ENCODE peak calls at places on chromosomes 12 and 14, in eight cellular contexts. Y, A, R, F, B, M, P and C are unnamed samples. For H3K4me1, the result is how much of the 10 kb centered on the place peaks cover.

GRCh38 chr12:107402041-107403022 is 283.3 kb upstream of the PWP1 start:
- DNase-seq in Y (no peak), B (peak), F (peak), P (peak), R (peak), M (no peak), A (no peak), C (peak)

GRCh38 chr12:75041481-75041880 is 168.2 kb downstream of the KCNC2 start:
- DNase-seq in M (no peak), F (no peak), R (no peak), B (no peak), P (no peak), Y (no peak), A (no peak), C (no peak)

GRCh38 chr12:52513736-52514135 is 6.5 kb downstream of the KRT5 start:
- DNase-seq in M (no peak), P (no peak), B (no peak), Y (no peak), F (no peak), A (no peak), R (no peak), C (no peak)

GRCh38 chr14:21109377-21110260 is 8.8 kb downstream of the TMEM253 start:
- DNase-seq in A (no peak), M (no peak), P (no peak), F (no peak), R (peak), B (no peak), Y (no peak), C (no peak)

GRCh38 chr12:6165418-6165817 is 34.8 kb upstream of the CD9 start:
- DNase-seq in B (no peak), R (no peak), Y (no peak), M (no peak), A (no peak), F (no peak), P (no peak), C (no peak)

GRCh38 chr14:50830932-50831703 is at the start of gene NIN:
- DNase-seq in M (peak), A (peak), P (peak), Y (peak), F (peak), B (peak), R (peak), C (peak)

GRCh38 chr12:93780115-93780641 is 103.0 kb downstream of the CRADD start:
- DNase-seq in M (no peak), R (no peak), Y (no peak), B (no peak), A (no peak), F (no peak), P (no peak), C (no peak)

GRCh38 chr12:131281016-131281415 is 327.3 kb downstream of the ADGRD1 start:
- DNase-seq in P (no peak), A (no peak), F (no peak), M (peak), R (no peak), Y (peak), B (no peak), C (no peak)

GRCh38 chr14:64508215-64508776 is 3.7 kb downstream of the ZBTB1 start:
- DNase-seq in F (no peak), Y (no peak), A (no peak), M (no peak), R (no peak), B (no peak), P (no peak), C (no peak)

GRCh38 chr12:121580959-121581680 is at the start of gene KDM2B:
- DNase-seq in P (no peak), M (peak), B (peak), A (no peak), R (peak), F (no peak), Y (no peak), C (no peak)

GRCh38 chr12:1977109-1977508 is 27.1 kb downstream of the DCP1B start:
- DNase-seq in M (no peak), Y (no peak), R (no peak), P (no peak), F (no peak), A (no peak), B (no peak), C (no peak)

GRCh38 chr14:64816221-64816783 is 63.4 kb downstream of the SPTB start:
- DNase-seq in R (no peak), M (no peak), B (no peak), A (no peak), P (no peak), F (no peak), Y (no peak), C (no peak)

GRCh38 chr14:71271166-71271945 is 364.1 kb downstream of the PCNX1 start:
- DNase-seq in B (no peak), F (no peak), R (no peak), P (no peak), Y (no peak), A (no peak), M (no peak), C (no peak)

GRCh38 chr12:58419182-58419760 is 477.9 kb downstream of the ATP23 start:
- DNase-seq in P (no peak), F (no peak), A (no peak), M (no peak), Y (no peak), R (no peak), B (no peak), C (no peak)

GRCh38 chr14:81323621-81324400 is 76.3 kb downstream of the STON2 start:
- DNase-seq in F (no peak), R (peak), A (peak), Y (no peak), B (peak), P (no peak), M (no peak), C (no peak)

GRCh38 chr14:63962896-63963295 is 110.1 kb downstream of the SYNE2 start:
- DNase-seq in R (peak), M (no peak), B (no peak), Y (no peak), A (no peak), F (no peak), P (no peak), C (no peak)

GRCh38 chr12:76927170-76927784 is 48.5 kb upstream of the CSRP2 start:
- DNase-seq in Y (no peak), M (no peak), R (peak), A (no peak), F (no peak), P (peak), B (peak), C (no peak)

GRCh38 chr12:52767427-52767826 is 9.7 kb downstream of the KRT76 start:
- DNase-seq in P (no peak), A (no peak), Y (no peak), M (no peak), F (no peak), B (no peak), R (no peak), C (no peak)

GRCh38 chr12:118103231-118103600 is 595 bp downstream of the VSIG10 start:
- DNase-seq in M (no peak), R (peak), F (no peak), Y (peak), P (no peak), A (no peak), B (no peak), C (peak)

GRCh38 chr14:69138189-69138535 is 14.8 kb downstream of the DCAF5 start:
- DNase-seq in F (no peak), B (peak), P (no peak), R (no peak), M (no peak), Y (no peak), A (no peak), C (no peak)

GRCh38 chr14:95814363-95815225 is 62.0 kb upstream of the TUNAR start:
- DNase-seq in R (no peak), M (no peak), A (no peak), B (no peak), Y (no peak), F (no peak), P (no peak), C (no peak)

GRCh38 chr12:48356041-48356768 is 5.5 kb upstream of the ZNF641 start:
- DNase-seq in M (no peak), P (no peak), F (no peak), B (no peak), R (no peak), A (no peak), Y (no peak), C (no peak)

GRCh38 chr14:68649461-68650189 is 143.2 kb downstream of the ZFP36L1 start:
- DNase-seq in P (no peak), Y (no peak), M (no peak), R (no peak), A (no peak), B (no peak), F (no peak), C (no peak)

GRCh38 chr14:80425686-80426085 is 214.4 kb upstream of the DIO2 start:
- DNase-seq in B (no peak), P (no peak), R (no peak), A (no peak), F (no peak), Y (no peak), M (no peak), C (no peak)

GRCh38 chr12:51620448-51620847 is 29.4 kb downstream of the SCN8A start:
- DNase-seq in R (no peak), M (no peak), F (no peak), Y (no peak), A (no peak), P (no peak), B (no peak), C (no peak)

GRCh38 chr12:6551496-6552139 is 4.2 kb downstream of the IFFO1 start:
- DNase-seq in F (no peak), B (no peak), A (no peak), Y (no peak), R (peak), M (peak), P (no peak), C (peak)

GRCh38 chr12:96237465-96238077 is 43.4 kb downstream of the ELK3 start:
- DNase-seq in P (peak), A (no peak), B (no peak), R (no peak), F (no peak), Y (peak), M (peak), C (peak)

GRCh38 chr12:54549774-54550451 is 512 bp downstream of the PDE1B start:
- DNase-seq in R (no peak), P (no peak), F (no peak), B (peak), A (no peak), M (no peak), Y (peak), C (no peak)

GRCh38 chr12:75487310-75487709 is 6.8 kb downstream of the GLIPR1 start:
- DNase-seq in R (no peak), F (no peak), A (no peak), M (no peak), P (no peak), Y (no peak), B (peak), C (no peak)

GRCh38 chr12:124737772-124738635 is 125.7 kb downstream of the SCARB1 start:
- DNase-seq in Y (no peak), R (no peak), P (no peak), F (no peak), M (no peak), B (no peak), A (no peak), C (peak)

GRCh38 chr14:59215353-59215752 is 26.9 kb downstream of the DAAM1 start:
- DNase-seq in F (peak), B (no peak), Y (peak), M (peak), P (peak), A (peak), R (no peak), C (peak)

GRCh38 chr12:2998789-2999264 is 39.6 kb downstream of the TEAD4 start:
- DNase-seq in B (peak), P (peak), Y (peak), F (no peak), M (peak), R (peak), A (no peak), C (peak)

GRCh38 chr12:2999265-2999841 is 40.2 kb downstream of the TEAD4 start:
- DNase-seq in A (no peak), P (no peak), R (no peak), B (peak), M (no peak), F (no peak), Y (no peak), C (no peak)

GRCh38 chr12:3000548-3001275 is 41.5 kb downstream of the TEAD4 start:
- DNase-seq in A (no peak), F (no peak), R (peak), P (no peak), B (peak), M (no peak), Y (no peak), C (no peak)

GRCh38 chr12:3002636-3003035 is 43.4 kb downstream of the TEAD4 start:
- DNase-seq in B (no peak), Y (no peak), F (no peak), P (no peak), R (peak), M (peak), A (no peak), C (no peak)

GRCh38 chr12:2997989-2998670 is 38.9 kb downstream of the TEAD4 start:
- DNase-seq in F (no peak), P (no peak), R (no peak), B (no peak), A (no peak), Y (no peak), M (no peak), C (no peak)
- H3K27ac ChIP-seq in F (no peak), P (peak), R (peak), B (no peak), A (no peak), Y (no peak), M (peak), C (peak)

GRCh38 chr12:127928615-127929014 is 338.4 kb upstream of the TMEM132C start:
- DNase-seq in R (peak), F (no peak), B (no peak), A (no peak), Y (no peak), P (no peak), M (no peak), C (no peak)

GRCh38 chr12:127930122-127930521 is 336.8 kb upstream of the TMEM132C start:
- DNase-seq in F (no peak), B (no peak), M (no peak), P (peak), R (no peak), Y (no peak), A (no peak), C (no peak)

GRCh38 chr12:127929172-127929571 is 337.8 kb upstream of the TMEM132C start:
- DNase-seq in B (no peak), R (no peak), F (no peak), P (no peak), M (no peak), Y (no peak), A (no peak), C (no peak)

GRCh38 chr12:127926004-127926403 is 341.0 kb upstream of the TMEM132C start:
- DNase-seq in B (peak), M (peak), A (no peak), Y (no peak), F (no peak), P (no peak), R (peak), C (peak)

DNA sequence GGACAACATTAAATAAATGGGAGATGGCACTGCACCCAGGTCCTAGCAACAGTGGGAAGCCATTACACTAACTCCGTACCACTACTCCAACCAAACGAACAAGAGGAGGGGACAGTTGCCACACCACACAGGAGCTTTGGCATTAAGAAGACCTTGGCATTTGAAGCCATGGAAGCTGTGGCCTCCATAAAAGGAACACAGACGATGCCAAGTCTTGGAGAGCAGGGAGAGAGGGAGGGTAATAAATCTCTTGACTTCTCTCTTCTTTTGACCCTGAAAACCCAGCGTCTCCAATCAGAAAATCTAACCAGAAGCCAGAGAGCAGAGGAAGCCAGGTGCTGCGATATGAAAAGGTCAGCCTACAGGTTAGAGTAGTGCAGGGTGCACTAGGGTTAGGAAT is 338.8 kb upstream of the TMEM132C start:
- DNase-seq in M (no peak), Y (no peak), R (no peak), B (no peak), F (no peak), A (no peak), P (no peak), C (no peak)
- H3K4me3 ChIP-seq in M (no peak), Y (no peak), R (no peak), B (no peak), F (no peak), A (no peak), P (no peak), C (no peak)

DNA sequence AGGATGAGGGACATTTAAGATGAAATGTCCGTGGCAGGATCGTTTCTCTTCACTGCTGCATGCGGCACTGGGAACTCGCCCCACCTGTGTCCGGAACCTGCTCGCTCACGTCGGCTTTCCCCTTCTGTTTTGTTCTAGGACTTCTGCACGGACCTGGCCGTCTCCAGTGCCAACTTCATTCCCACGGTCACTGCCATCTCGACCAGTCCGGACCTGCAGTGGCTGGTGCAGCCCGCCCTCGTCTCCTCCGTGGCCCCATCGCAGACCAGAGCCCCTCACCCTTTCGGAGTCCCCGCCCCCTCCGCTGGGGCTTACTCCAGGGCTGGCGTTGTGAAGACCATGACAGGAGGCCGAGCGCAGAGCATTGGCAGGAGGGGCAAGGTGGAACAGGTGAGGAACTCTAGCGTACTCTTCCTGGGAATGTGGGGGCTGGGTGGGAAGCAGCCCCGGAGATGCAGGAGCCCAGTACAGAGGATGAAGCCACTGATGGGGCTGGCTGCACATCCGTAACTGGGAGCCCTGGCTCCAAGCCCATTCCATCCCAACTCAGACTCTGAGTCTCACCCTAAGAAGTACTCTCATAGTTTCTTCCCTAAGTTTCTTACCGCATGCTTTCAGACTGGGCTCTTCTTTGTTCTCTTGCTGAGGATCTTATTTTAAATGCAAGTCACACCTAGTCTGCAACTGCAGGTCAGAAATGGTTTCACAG is 1.3 kb downstream of the FOS start:
- DNase-seq in A (peak), Y (peak), F (peak), P (no peak), R (no peak), B (peak), M (peak), C (peak)
- H3K4me1 ChIP-seq in A (half or more), Y (under half), F (under half), P (under half), R (under half), B (under half), M (under half), C (under half)

DNA sequence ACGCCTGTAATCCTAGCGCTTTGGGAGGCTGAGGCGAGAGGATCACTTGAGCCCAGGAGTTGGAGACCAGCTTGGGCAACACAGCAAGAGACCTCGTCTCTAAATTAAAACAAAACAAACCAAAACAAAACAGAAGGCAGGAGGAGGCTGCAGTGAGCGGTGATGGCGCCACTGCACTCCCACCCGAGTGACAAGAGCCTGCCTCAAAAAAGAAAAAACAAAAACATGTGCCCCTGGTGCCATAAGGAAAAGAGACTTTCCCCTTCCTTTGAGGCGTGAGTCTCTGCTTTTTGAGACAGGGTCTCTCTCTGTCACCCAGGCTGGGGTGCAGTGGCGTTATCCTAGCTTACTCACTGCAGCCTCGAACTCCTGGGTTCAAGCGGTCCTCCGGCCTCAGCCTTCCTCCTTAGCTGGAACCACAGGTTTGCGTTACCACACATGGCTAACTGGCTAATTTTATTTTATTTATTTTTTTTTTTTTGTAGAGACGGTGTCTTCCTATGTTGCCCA is 9.0 kb upstream of the EAPP start:
- DNase-seq in B (no peak), M (peak), R (no peak), P (no peak), F (peak), Y (no peak), A (no peak), C (no peak)
- H3K27ac ChIP-seq in B (no peak), M (no peak), R (no peak), P (no peak), F (no peak), Y (no peak), A (no peak), C (no peak)